ENCODE peak calls at places on chromosomes 16 and 17, in four cellular contexts. F is sigmoid colon, H is endothelial cell of umbilical vein, E is body of pancreas. X is an unnamed sample.

GRCh38 chr16:29745853-29746345 is at the start of gene C16orf54:
- DNase-seq in F (peak), H (no peak), E (peak), X (no peak)

GRCh38 chr17:44767493-44767892 is 8.7 kb downstream of the ADAM11 start:
- DNase-seq in F (no peak), H (no peak), E (no peak), X (no peak)

GRCh38 chr17:48612854-48613691 is 2.0 kb downstream of the HOXB8 start:
- DNase-seq in F (no peak), H (peak), E (no peak), X (no peak)

GRCh38 chr16:11791144-11791828 is 5.8 kb downstream of the ZC3H7A start:
- DNase-seq in F (no peak), H (peak), E (no peak), X (no peak)

GRCh38 chr16:16973726-16974125 is 497.0 kb downstream of the XYLT1 start:
- DNase-seq in F (no peak), H (no peak), E (no peak), X (no peak)

GRCh38 chr17:35046740-35047283 is 16.7 kb downstream of the RFFL start:
- DNase-seq in F (no peak), H (peak), E (no peak), X (no peak)

GRCh38 chr16:26688105-26688504 is 378.6 kb upstream of the C16orf82 start:
- DNase-seq in F (no peak), H (no peak), E (no peak), X (no peak)

GRCh38 chr16:47424846-47425245 is 36.0 kb downstream of the ITFG1 start:
- DNase-seq in F (no peak), H (no peak), E (no peak), X (no peak)

GRCh38 chr17:35726609-35727460 is 4.6 kb upstream of the RASL10B start:
- DNase-seq in F (no peak), H (no peak), E (peak), X (peak)

GRCh38 chr16:86865866-86866675 is 287.7 kb downstream of the FOXL1 start:
- DNase-seq in F (peak), H (peak), E (no peak), X (no peak)

GRCh38 chr17:6415616-6416015 is 19.3 kb downstream of the AIPL1 start:
- DNase-seq in F (no peak), H (no peak), E (no peak), X (no peak)

GRCh38 chr16:27620533-27620932 is 70.6 kb downstream of the KATNIP start:
- DNase-seq in F (no peak), H (no peak), E (no peak), X (no peak)

GRCh38 chr17:76562734-76563148 is 22.9 kb downstream of the PRCD start:
- DNase-seq in F (no peak), H (peak), E (no peak), X (peak)

GRCh38 chr17:57599271-57600045 is 145.6 kb downstream of the CCDC182 start:
- DNase-seq in F (no peak), H (no peak), E (no peak), X (no peak)

GRCh38 chr16:69166221-69166833 is 20.6 kb upstream of the SNTB2 start:
- DNase-seq in F (peak), H (peak), E (no peak), X (peak)

GRCh38 chr17:17403899-17404576 is 72.8 kb upstream of the MED9 start:
- DNase-seq in F (no peak), H (peak), E (no peak), X (no peak)

GRCh38 chr17:66514227-66514806 is 211.9 kb downstream of the PRKCA start:
- DNase-seq in F (no peak), H (no peak), E (no peak), X (no peak)

GRCh38 chr17:50919321-50920040 is 53.3 kb upstream of the TOB1 start:
- DNase-seq in F (peak), H (peak), E (peak), X (peak)

GRCh38 chr16:86044241-86044671 is 145.3 kb downstream of the IRF8 start:
- DNase-seq in F (peak), H (peak), E (peak), X (peak)

GRCh38 chr16:56910654-56911539 is 21.0 kb upstream of the HERPUD1 start:
- DNase-seq in F (no peak), H (no peak), E (no peak), X (no peak)

GRCh38 chr17:44223574-44224046 is 4.1 kb upstream of the UBTF start:
- DNase-seq in F (no peak), H (peak), E (peak), X (no peak)

DNA sequence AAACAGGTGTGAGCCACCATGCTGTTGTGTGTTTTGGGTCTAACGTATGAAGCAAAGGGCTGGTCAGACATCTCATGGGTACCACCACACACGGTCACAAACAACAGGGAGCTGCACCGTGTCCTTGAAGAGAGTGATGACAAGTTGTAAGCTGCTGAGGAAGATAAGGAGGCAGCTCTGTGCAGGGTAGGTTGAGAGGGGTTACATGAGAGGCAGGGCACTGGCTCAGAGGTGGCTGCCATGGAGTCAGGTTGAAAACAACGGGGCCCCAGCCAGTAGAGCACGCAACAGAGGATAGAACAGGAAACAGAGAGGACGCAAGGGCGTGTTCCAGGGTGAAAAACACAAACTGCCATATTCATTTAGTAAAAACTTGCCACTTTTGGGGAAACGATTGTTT is 52.2 kb downstream of the TRARG1 start:
- DNase-seq in F (no peak), H (no peak), E (no peak), X (no peak)
- TF ChIP-seq CTCF in F (no peak), H (no peak), E (no peak), X (no peak)

GRCh38 chr17:38571833-38572274 is 33.9 kb downstream of the SRCIN1 start:
- DNase-seq in F (no peak), H (no peak), E (no peak), X (no peak)
- H3K4me3 ChIP-seq in F (no peak), H (no peak), E (no peak), X (no peak)

GRCh38 chr17:12574525-12574924 is 91.2 kb upstream of the MYOCD start:
- DNase-seq in F (no peak), H (no peak), E (no peak), X (no peak)

GRCh38 chr17:12567077-12568053 is 98.3 kb upstream of the MYOCD start:
- DNase-seq in F (no peak), H (no peak), E (no peak), X (no peak)

GRCh38 chr17:12566281-12567002 is 99.2 kb upstream of the MYOCD start:
- DNase-seq in F (no peak), H (no peak), E (no peak), X (no peak)

GRCh38 chr17:12571606-12572005 is 94.1 kb upstream of the MYOCD start:
- DNase-seq in F (no peak), H (no peak), E (no peak), X (no peak)

GRCh38 chr17:12568358-12569251 is 97.1 kb upstream of the MYOCD start:
- DNase-seq in F (no peak), H (no peak), E (no peak), X (no peak)
- TF ChIP-seq CTCF in F (no peak), H (no peak), E (no peak), X (no peak)

GRCh38 chr16:77971306-77972131 is 50.8 kb upstream of the CLEC3A start:
- DNase-seq in F (peak), H (peak), E (peak), X (peak)

GRCh38 chr16:77975942-77976341 is 46.4 kb upstream of the CLEC3A start:
- DNase-seq in F (no peak), H (no peak), E (no peak), X (no peak)

GRCh38 chr16:77977336-77977735 is 45.0 kb upstream of the CLEC3A start:
- DNase-seq in F (no peak), H (no peak), E (no peak), X (no peak)

GRCh38 chr16:77974883-77975282 is 47.5 kb upstream of the CLEC3A start:
- DNase-seq in F (no peak), H (no peak), E (no peak), X (no peak)
- H3K4me3 ChIP-seq in F (no peak), H (no peak), E (no peak), X (no peak)